ENCODE peak calls at places on chromosomes 11 and 22, in four cellular contexts. G is aorta, W is A549, E is neural progenitor cell. Y is an unnamed sample.
A peak's percentile ranks its signal among the peaks of the same experiment; 100 is the strongest.

GRCh38 chr11:22433066-22433450 is 94.9 kb downstream of the SLC17A6 start:
- DNase-seq in G (no peak), E (no peak), W (no peak), Y (peak; percentile 40)

GRCh38 chr11:44320289-44320973 is 10.5 kb upstream of the ALX4 start:
- DNase-seq in G (no peak), E (no peak), W (no peak), Y (no peak)

GRCh38 chr11:127966821-127967220 is 620.5 kb downstream of the ETS1 start:
- DNase-seq in W (no peak), G (no peak), E (no peak), Y (no peak)

GRCh38 chr22:48884292-48884691 is 943.4 kb downstream of the BRD1 start:
- DNase-seq in E (no peak), G (peak; percentile 19), W (no peak), Y (no peak)

GRCh38 chr11:75468534-75469340 is 35.7 kb upstream of the KLHL35 start:
- DNase-seq in E (no peak), G (peak; percentile 86), W (no peak), Y (no peak)

GRCh38 chr11:68686486-68686885 is 2.1 kb downstream of the GAL start:
- DNase-seq in G (no peak), W (no peak), E (no peak), Y (no peak)

GRCh38 chr11:45921561-45922424 is 663 bp upstream of the LARGE2 start:
- DNase-seq in G (peak; percentile 73), W (no peak), E (peak; percentile 88), Y (no peak)

GRCh38 chr11:133515075-133515474 is 17.2 kb downstream of the OPCML start:
- DNase-seq in E (no peak), W (no peak), G (no peak), Y (no peak)

GRCh38 chr22:29449296-29449863 is 11.0 kb downstream of the RFPL1 start:
- DNase-seq in G (no peak), E (no peak), W (no peak), Y (no peak)

GRCh38 chr11:19670030-19670761 is 42.4 kb upstream of the NAV2 start:
- DNase-seq in G (no peak), E (peak; percentile 32), W (peak; percentile 46), Y (peak; percentile 42)

GRCh38 chr22:43753718-43754117 is 58.4 kb downstream of the EFCAB6 start:
- DNase-seq in W (no peak), G (no peak), E (no peak), Y (no peak)
- H3K27ac ChIP-seq in W (no peak overlapping the region), G (no peak overlapping the region), E (no peak overlapping the region), Y (no peak overlapping the region)

DNA sequence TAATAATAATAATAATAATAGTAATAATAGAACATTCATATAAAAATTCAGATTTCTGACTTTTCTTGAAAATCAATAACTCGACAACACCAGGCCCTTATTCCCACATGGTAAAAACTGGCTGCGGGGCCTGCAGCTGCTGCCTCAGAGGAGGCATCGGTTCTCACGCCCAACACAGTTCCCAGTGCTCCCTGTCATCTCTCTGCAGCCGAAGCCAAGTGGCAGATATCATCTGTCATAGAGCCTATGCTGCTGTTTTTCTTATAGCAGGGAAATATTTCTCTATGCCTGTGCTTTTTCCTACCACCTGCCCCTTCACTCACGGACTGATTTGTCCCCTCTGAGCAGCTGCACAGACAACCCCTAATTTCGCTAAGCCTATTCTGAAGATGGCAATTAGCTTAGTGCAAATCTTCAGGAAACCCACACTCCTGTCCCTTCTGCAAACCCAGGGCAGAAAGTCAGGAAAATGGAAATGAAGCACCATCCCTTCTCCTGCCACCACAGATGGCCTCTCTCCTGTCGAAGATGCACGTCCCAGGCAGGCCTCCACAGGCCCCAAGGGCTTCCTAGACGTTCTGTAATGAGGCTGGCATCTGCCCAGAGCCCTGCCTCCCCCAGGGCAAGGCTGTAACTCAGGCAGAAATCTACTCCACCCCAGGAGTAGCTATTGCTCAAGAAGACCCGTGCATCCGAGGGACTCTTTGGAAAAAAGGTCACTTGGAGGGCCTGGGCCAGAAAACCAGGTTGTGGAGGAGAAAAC is 66.6 kb downstream of the SYN3 start:
- DNase-seq in E (no peak), G (no peak), W (no peak), Y (peak; percentile 1)
- H3K27ac ChIP-seq in E (peak overlapping the region; percentile 55), G (no peak overlapping the region), W (no peak overlapping the region), Y (no peak overlapping the region)

GRCh38 chr11:1565904-1566247 is 6.2 kb downstream of the DUSP8 start:
- DNase-seq in W (no peak), G (no peak), E (no peak), Y (no peak)
- H3K27ac ChIP-seq in W (no peak overlapping the region), G (no peak overlapping the region), E (no peak overlapping the region), Y (peak overlapping the region; percentile 52)

DNA sequence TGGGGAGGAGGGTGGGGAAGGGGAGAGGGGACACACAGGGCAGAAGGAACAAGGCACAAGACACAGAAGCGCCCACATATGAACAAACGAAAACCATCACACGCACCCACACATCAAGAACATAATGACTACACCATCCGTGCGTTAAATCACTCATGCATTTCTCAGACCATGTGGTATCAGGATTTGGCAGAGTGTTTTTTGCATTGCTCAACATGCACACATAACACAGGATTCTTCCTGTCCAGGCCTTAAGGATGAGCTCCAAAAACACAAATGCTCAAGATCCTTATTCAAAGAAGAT is 309.5 kb downstream of the CADM1 start:
- DNase-seq in E (no peak), W (no peak), G (no peak), Y (no peak)
- H3K27ac ChIP-seq in E (no peak overlapping the region), W (no peak overlapping the region), G (no peak overlapping the region), Y (no peak overlapping the region)

Y was measured in caudate nucleus.